ENCODE peak calls at places on chromosomes 7 and 10, in six cellular contexts. O is PC-3, X is fibroblast of lung, I is right lobe of liver, T is esophagus muscularis mucosa, Y is IMR-90. R is an unnamed sample. For H3K36me3, the result is how much of the 10 kb centered on the place peaks cover.

GRCh38 chr7:12729112-12729511 is 41.7 kb downstream of the ARL4A start:
- DNase-seq in Y (peak), I (peak), X (peak), T (no peak), O (peak), R (no peak)

GRCh38 chr10:62008196-62008595 is 106.7 kb downstream of the ARID5B start:
- DNase-seq in T (no peak), X (no peak), Y (no peak), O (no peak), I (no peak), R (no peak)

GRCh38 chr10:1187151-1187854 is 131.1 kb downstream of the WDR37 start:
- DNase-seq in X (no peak), Y (no peak), I (no peak), T (no peak), O (no peak), R (no peak)

GRCh38 chr7:79822620-79823240 is 311.9 kb upstream of the GNAI1 start:
- DNase-seq in Y (no peak), X (no peak), I (no peak), O (no peak), T (no peak), R (no peak)

GRCh38 chr7:28533731-28534531 is 121.6 kb downstream of the CREB5 start:
- DNase-seq in T (no peak), I (no peak), X (peak), Y (peak), O (peak), R (no peak)

GRCh38 chr10:29239569-29240472 is 49.0 kb upstream of the LYZL1 start:
- DNase-seq in I (peak), O (peak), X (no peak), Y (no peak), T (peak), R (no peak)

GRCh38 chr7:84855758-84856157 is 331.1 kb downstream of the SEMA3D start:
- DNase-seq in X (no peak), Y (no peak), O (no peak), T (no peak), I (no peak), R (no peak)

GRCh38 chr10:62815373-62816111 is 624 bp downstream of the EGR2 start:
- DNase-seq in T (no peak), Y (no peak), I (peak), X (peak), O (no peak), R (no peak)

GRCh38 chr10:117365612-117366011 is 9.6 kb downstream of the PDZD8 start:
- DNase-seq in O (peak), Y (no peak), X (no peak), T (no peak), I (no peak), R (no peak)

GRCh38 chr10:28986117-28986792 is 302.6 kb upstream of the LYZL1 start:
- DNase-seq in I (no peak), O (peak), T (no peak), Y (peak), X (peak), R (no peak)

GRCh38 chr10:35379226-35380137 is 43.2 kb downstream of the CCNY start:
- DNase-seq in T (no peak), X (peak), I (no peak), Y (peak), O (peak), R (no peak)

DNA sequence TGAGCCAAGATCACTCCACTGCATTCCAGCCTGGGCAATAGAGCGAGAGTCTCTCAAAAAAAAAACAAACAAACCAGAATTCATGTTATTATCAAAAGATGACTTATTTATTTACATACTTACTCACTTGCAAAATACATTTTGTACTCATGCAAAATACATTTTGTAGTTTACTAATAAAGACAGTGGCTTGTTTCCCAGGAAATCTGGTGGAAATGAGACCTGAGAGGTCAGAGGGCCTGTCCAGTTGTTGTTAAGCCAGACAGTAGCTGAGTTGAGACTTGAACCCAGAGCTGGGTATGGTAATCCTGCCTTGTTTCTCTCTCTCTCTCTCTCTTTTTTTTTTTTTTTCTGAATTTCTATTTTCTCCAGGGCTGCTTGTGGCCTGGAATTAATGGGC is 29.5 kb downstream of the PDSS1 start:
- DNase-seq in T (no peak), Y (no peak), O (peak), X (no peak), I (no peak), R (no peak)
- H3K36me3 ChIP-seq in T (under half), Y (under half), O (under half), X (under half), I (under half), R (under half)

DNA sequence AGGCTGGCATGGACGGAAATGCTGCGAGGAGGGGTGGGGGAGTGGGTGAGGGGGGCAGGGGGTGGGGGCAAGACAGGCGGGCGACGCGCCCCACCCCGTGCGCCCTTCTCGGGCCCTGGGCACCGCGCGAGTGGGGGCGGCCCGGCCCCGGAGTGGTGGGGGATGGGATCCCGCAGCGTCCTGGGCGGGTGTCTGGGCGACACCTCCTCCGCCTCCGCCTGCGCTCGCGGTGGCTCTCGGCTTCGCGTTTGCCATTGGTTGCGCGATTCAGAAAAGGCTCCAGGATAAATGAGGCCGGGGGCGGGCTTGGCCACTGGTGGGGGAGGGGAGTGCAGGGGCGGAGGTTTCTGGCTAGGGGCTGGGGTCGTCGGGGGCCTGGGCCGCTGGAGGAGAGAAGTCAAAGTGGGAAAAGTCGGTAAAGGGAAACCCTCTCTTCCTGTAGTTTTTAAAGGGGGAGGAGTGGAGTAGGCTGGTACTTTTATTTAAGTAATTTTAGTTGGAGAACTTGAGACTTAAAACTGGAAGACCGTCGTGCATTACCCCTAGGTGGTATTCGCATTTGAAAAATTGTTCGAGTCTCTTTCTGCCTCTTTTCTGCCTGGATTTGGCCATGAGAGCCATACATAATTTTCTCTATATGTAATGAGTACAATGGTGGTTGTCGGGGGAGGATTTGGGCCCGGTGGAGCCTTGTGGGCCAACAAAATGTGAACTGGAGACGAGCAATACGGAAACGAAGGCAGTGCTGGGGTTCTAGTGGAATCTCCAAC is 984 bp upstream of the IGF2BP3 start:
- DNase-seq in O (peak), Y (peak), X (peak), T (peak), I (no peak), R (no peak)
- H3K4me3 ChIP-seq in O (peak), Y (peak), X (peak), T (peak), I (no peak), R (peak)

GRCh38 chr7:146054909-146055308 is 61.7 kb upstream of the CNTNAP2 start:
- DNase-seq in O (no peak), X (no peak), T (no peak), Y (no peak), I (no peak), R (no peak)
- TF ChIP-seq CTCF in O (no peak), X (no peak), T (no peak), Y (no peak), I (no peak), R (no peak)

GRCh38 chr10:101649530-101650085 is 45.4 kb downstream of the FBXW4 start:
- DNase-seq in I (no peak), Y (no peak), T (no peak), X (no peak), O (no peak), R (no peak)
- H3K36me3 ChIP-seq in I (under half), Y (under half), T (under half), X (under half), O (under half), R (under half)

GRCh38 chr10:97823734-97824133 is 25.9 kb upstream of the GOLGA7B start:
- DNase-seq in O (no peak), T (no peak), X (no peak), I (no peak), Y (no peak), R (no peak)
- H3K4me3 ChIP-seq in O (no peak), T (no peak), X (no peak), I (no peak), Y (no peak), R (no peak)

DNA sequence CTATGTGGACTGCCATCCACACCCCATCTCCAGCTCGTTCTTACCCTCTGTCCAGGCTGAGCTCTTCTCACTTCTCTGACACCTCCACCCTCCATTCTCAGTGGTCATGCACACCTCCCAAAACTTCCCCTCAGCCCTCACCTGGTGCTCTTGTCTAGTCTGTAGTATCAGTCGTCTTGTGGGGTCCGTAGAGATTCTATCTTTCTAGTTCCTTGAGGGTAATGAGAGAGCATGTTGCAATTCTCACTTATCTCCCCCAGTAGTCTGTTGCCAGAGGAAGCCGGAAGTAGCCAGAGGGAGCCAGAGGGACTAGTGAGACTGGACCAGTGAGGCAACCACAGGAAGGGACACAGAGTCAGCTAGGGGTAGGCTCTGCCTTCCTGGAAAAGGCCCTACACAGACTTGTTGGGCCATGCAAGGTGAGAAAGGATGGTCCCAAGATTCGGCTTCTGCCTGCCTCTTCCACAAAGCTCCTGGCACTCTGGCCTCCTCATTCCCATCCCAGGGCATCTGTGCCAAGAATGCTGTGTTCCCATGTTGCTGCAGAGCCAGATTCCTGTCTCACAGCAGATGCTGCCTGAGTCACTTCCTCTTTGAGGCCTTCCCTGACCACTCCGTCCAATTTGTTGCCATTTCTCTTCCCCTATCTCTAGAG is 50.6 kb upstream of the DUSP5 start:
- DNase-seq in O (peak), T (no peak), Y (peak), I (peak), X (peak), R (peak)
- TF ChIP-seq CTCF in O (no peak), T (no peak), Y (no peak), I (no peak), X (peak), R (peak)

GRCh38 chr10:79355420-79356010 is 8.2 kb downstream of the PPIF start:
- DNase-seq in T (no peak), X (no peak), O (no peak), Y (no peak), I (no peak), R (no peak)
- H3K36me3 ChIP-seq in T (half or more), X (under half), O (half or more), Y (half or more), I (under half), R (under half)

GRCh38 chr10:6213257-6213905 is 10.6 kb downstream of the PFKFB3 start:
- DNase-seq in T (no peak), X (peak), Y (no peak), O (no peak), I (no peak), R (no peak)
- H3K4me3 ChIP-seq in T (no peak), X (no peak), Y (no peak), O (no peak), I (no peak), R (no peak)

GRCh38 chr10:3043512-3044368 is 23.6 kb upstream of the PFKP start:
- DNase-seq in T (no peak), O (peak), I (no peak), Y (peak), X (peak), R (no peak)
- TF ChIP-seq CTCF in T (peak), O (peak), I (peak), Y (peak), X (peak), R (peak)

GRCh38 chr7:69402696-69403095 is 195.6 kb upstream of the AUTS2 start:
- DNase-seq in O (no peak), T (no peak), Y (no peak), X (no peak), I (no peak), R (no peak)

GRCh38 chr7:69403169-69403568 is 195.1 kb upstream of the AUTS2 start:
- DNase-seq in O (no peak), I (no peak), T (no peak), X (no peak), Y (no peak), R (no peak)

GRCh38 chr7:69395072-69395714 is 203.1 kb upstream of the AUTS2 start:
- DNase-seq in Y (no peak), T (no peak), X (peak), I (no peak), O (no peak), R (peak)

DNA sequence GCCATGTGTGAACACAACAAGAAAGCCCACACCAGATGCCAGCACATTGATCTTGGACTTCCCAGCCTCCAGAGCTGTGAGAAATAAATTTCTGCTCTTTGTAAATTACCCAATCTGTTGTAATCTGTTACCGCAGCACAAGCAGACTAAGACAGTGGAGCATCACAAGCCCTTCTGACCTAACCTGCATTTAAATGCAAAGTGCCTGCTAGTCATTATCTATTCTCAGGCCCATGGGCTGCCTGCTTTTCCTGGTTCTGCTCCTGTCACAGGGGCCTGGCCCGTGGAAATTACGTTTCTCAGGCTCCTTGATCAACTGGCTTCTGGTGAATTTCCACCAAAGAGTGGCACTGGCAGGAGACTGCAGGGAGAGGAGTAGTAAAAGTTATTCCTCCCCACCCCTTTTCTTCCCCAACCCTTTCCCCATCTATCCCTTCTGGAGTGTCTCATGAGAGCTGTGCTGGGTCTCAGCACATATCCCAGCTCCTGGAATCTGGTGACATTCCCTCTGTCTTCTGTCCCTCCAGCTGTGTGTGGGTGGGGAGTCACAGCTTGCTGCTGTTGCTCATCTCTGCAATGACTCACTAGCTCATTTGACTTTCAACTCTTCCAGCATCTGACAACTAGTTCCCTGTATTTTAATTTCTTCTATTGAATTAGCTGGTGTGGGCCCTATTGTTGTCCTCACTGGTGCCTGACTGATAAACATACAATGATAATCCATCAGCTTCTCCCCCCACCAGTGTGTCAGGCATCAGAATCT is 199.1 kb upstream of the AUTS2 start:
- DNase-seq in X (peak), Y (no peak), T (no peak), I (no peak), O (no peak), R (no peak)
- H3K36me3 ChIP-seq in X (under half), Y (under half), T (under half), I (under half), O (under half), R (under half)

R was measured in BJ.